ENCODE peak calls at places on chromosomes 5 and 9, in four cellular contexts. N is Peyer's patch, L is natural killer cell, Z is endothelial cell. X is an unnamed sample.

GRCh38 chr5:10607666-10608442 is 44.0 kb downstream of the ANKRD33B start:
- DNase-seq in N (peak), L (no peak), Z (no peak), X (no peak)

GRCh38 chr5:223791-224190 is 5.7 kb downstream of the SDHA start:
- DNase-seq in N (no peak), L (no peak), Z (no peak), X (no peak)

GRCh38 chr5:154291917-154292316 is 101.4 kb downstream of the GALNT10 start:
- DNase-seq in L (no peak), N (no peak), Z (no peak), X (no peak)

GRCh38 chr5:126896170-126896717 is 119.3 kb downstream of the LMNB1 start:
- DNase-seq in N (no peak), Z (no peak), L (no peak), X (no peak)

GRCh38 chr9:107848598-107848997 is 359.0 kb upstream of the KLF4 start:
- DNase-seq in L (no peak), Z (no peak), N (no peak), X (no peak)

GRCh38 chr9:5186416-5187169 is 1.2 kb upstream of the INSL6 start:
- DNase-seq in N (peak), L (no peak), Z (peak), X (peak)

GRCh38 chr5:13957032-13957645 is 12.7 kb upstream of the DNAH5 start:
- DNase-seq in Z (peak), L (no peak), N (no peak), X (peak)

GRCh38 chr5:139862313-139862712 is 66.7 kb downstream of the PSD2 start:
- DNase-seq in N (no peak), L (no peak), Z (no peak), X (no peak)

GRCh38 chr5:56481147-56481997 is 248.2 kb upstream of the ANKRD55 start:
- DNase-seq in N (peak), Z (peak), L (no peak), X (no peak)

DNA sequence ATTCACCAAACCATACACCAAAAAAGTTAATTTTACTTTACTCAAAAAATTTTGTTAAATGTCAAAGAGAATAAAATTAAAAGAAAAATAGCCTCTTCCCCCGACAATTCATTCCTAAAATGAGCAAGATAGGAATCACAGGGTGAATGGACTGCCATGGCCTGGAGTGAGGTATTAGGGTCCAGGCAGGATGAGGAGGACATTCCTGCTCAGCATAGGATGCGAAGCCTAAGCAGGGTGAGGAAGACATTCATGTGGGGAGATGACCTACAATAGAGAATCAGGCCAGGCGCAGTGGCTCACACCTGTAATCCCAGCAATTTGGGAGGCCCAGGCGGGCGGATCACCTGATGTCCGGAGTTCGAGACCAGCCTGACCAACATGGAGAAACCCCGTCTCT is 8.4 kb downstream of the NUDCD2 start:
- DNase-seq in L (no peak), N (no peak), Z (no peak), X (no peak)
- TF ChIP-seq CTCF in L (no peak), N (no peak), Z (no peak), X (no peak)

DNA sequence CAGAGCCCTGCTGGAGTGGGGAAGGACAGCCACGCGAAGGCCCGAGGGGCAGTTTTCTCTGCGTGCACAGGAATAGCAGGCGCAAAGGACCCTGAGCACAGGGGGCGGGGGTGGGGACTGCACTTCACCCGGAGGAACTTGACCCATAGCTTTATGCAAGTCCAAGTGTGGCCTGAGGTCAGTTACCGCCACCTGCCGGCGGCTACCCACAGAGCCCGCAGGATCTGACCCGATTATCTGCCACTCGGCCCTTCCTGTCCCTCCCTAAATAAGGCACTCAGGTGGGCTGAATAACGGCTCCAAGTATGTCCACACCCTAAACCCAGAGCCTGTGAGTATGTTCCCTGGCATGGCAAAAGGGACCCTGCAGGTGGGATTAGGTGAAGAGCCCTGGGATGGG is 65.4 kb upstream of the FCN1 start:
- DNase-seq in N (no peak), L (no peak), Z (peak), X (no peak)
- TF ChIP-seq CTCF in N (no peak), L (no peak), Z (peak), X (no peak)

DNA sequence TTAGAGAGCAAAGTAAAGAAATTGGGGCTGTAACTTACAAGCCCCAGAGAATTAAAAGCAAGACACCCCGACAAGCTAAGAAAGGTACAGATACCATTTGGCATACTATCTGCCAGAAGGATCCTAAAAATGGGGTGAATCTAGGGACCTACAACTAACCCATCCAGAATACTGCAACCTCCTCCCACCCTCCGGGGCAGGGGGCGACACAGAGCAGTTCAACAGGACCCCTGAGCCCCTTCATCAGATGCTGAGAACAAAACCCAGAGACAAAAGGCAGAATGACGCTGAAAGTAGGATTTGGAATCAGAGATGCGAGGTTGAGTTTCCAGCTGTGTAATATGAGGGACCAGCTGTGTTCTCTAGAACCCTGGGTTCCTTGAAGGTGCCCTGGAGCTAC is 71.2 kb downstream of the EPB41L4B start:
- DNase-seq in Z (peak), L (no peak), N (no peak), X (no peak)
- TF ChIP-seq CTCF in Z (no peak), L (no peak), N (no peak), X (no peak)

GRCh38 chr5:5339257-5339656 is 83.2 kb upstream of the ICE1 start:
- DNase-seq in Z (no peak), L (no peak), N (no peak), X (no peak)

GRCh38 chr5:5342784-5343183 is 79.7 kb upstream of the ICE1 start:
- DNase-seq in Z (no peak), N (no peak), L (no peak), X (no peak)

GRCh38 chr5:5343581-5343980 is 78.9 kb upstream of the ICE1 start:
- DNase-seq in Z (no peak), N (no peak), L (no peak), X (no peak)

GRCh38 chr5:5341531-5342292 is 80.8 kb upstream of the ICE1 start:
- DNase-seq in Z (no peak), L (no peak), N (no peak), X (no peak)

GRCh38 chr5:5340206-5340729 is 82.2 kb upstream of the ICE1 start:
- DNase-seq in L (no peak), Z (peak), N (peak), X (no peak)
- TF ChIP-seq CTCF in L (no peak), Z (no peak), N (peak), X (no peak)